ENCODE peak calls at places on chromosomes 5 and 9, in four cellular contexts. One of them, this sample, is unnamed.

GRCh38 chr5:118863345-118863744 is 125.0 kb downstream of the DTWD2 start:
- DNase-seq in H1: no peak
- DNase-seq in HepG2: no peak
- DNase-seq in GM12878: no peak
- DNase-seq in this sample: no peak

GRCh38 chr9:68775003-68775730 is 70.1 kb downstream of the PIP5K1B start:
- DNase-seq in H1: no peak
- DNase-seq in HepG2: no peak
- DNase-seq in GM12878: no peak
- DNase-seq in this sample: no peak

GRCh38 chr5:107270561-107270960 is 400.2 kb downstream of the EFNA5 start:
- DNase-seq in H1: no peak
- DNase-seq in HepG2: no peak
- DNase-seq in GM12878: no peak
- DNase-seq in this sample: no peak

GRCh38 chr5:141778211-141778610 is 96.2 kb upstream of the ARAP3 start:
- DNase-seq in H1: no peak
- DNase-seq in HepG2: no peak
- DNase-seq in GM12878: no peak
- DNase-seq in this sample: no peak

GRCh38 chr5:157108961-157109360 is at the start of gene HAVCR2:
- DNase-seq in H1: no peak
- DNase-seq in HepG2: no peak
- DNase-seq in GM12878: peak; percentile 83
- DNase-seq in this sample: no peak

GRCh38 chr9:134648701-134649525 is 7.3 kb downstream of the COL5A1 start:
- DNase-seq in H1: no peak
- DNase-seq in HepG2: no peak
- DNase-seq in GM12878: no peak
- DNase-seq in this sample: no peak

GRCh38 chr9:98530275-98530674 is 178.5 kb downstream of the GABBR2 start:
- DNase-seq in H1: no peak
- DNase-seq in HepG2: no peak
- DNase-seq in GM12878: no peak
- DNase-seq in this sample: no peak

GRCh38 chr9:6557883-6558282 is 87.6 kb downstream of the GLDC start:
- DNase-seq in H1: no peak
- DNase-seq in HepG2: no peak
- DNase-seq in GM12878: no peak
- DNase-seq in this sample: peak; percentile 62

GRCh38 chr9:110126986-110127864 is 80.7 kb downstream of the C9orf152 start:
- DNase-seq in H1: no peak
- DNase-seq in HepG2: peak; percentile 86
- DNase-seq in GM12878: no peak
- DNase-seq in this sample: peak; percentile 69

GRCh38 chr5:59587489-59588337 is 305.8 kb downstream of the PDE4D start:
- DNase-seq in H1: peak; percentile 73
- DNase-seq in HepG2: no peak
- DNase-seq in GM12878: no peak
- DNase-seq in this sample: peak; percentile 68

GRCh38 chr5:72166070-72166979 is 59.0 kb downstream of the MAP1B start:
- DNase-seq in H1: peak; percentile 54
- DNase-seq in HepG2: no peak
- DNase-seq in GM12878: no peak
- DNase-seq in this sample: peak; percentile 48

DNA sequence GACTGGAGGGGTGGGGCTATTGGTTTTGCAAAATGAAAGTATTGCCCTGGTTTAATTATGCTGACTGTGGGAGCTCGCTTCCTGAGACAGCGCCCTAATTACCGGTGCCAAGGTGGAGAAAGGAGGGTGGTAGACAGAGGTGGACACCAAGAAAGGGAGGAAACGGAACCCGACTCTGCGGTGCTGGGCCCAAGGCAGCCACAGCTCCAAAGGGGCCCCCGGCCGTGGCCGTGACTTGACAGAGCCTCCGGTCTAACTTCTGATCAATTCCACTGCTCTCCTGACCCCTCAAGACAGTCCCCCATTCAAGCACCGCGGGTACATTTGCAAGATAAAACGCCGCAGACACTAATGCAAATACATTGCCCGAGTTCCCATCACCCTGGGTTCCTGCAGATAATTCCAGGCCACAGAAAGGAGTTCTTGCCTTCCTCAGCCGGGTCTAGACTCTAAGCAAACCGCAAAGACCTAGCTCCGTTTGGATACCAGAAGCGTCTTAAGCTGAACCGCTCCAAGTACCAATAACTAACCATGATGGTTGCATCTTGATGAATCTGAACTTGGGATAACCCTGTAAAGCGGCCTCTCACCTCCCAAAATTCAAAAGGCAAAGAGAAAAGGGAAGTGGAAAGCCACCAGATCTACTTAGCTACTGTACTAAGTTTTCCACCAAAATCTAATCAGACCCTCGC is 211.0 kb downstream of the MEF2C start:
- DNase-seq in H1: peak; percentile 72
- DNase-seq in HepG2: no peak
- DNase-seq in GM12878: no peak
- DNase-seq in this sample: peak; percentile 71
- TF ChIP-seq SUZ12 in H1: peak; percentile 7
- TF ChIP-seq SUZ12 in HepG2: no peak
- TF ChIP-seq SUZ12 in GM12878: no peak
- TF ChIP-seq SUZ12 in this sample: no peak

GRCh38 chr5:151661968-151662732 is 24.6 kb downstream of the SPARC start:
- DNase-seq in H1: no peak
- DNase-seq in HepG2: no peak
- DNase-seq in GM12878: peak; percentile 82
- DNase-seq in this sample: no peak
- H3K9ac ChIP-seq in H1: no peak overlapping the region
- H3K9ac ChIP-seq in HepG2: no peak overlapping the region
- H3K9ac ChIP-seq in GM12878: peak overlapping the region; percentile 76
- H3K9ac ChIP-seq in this sample: no peak overlapping the region

GRCh38 chr9:137913771-137914767 is 36.5 kb downstream of the CACNA1B start:
- DNase-seq in H1: no peak
- DNase-seq in HepG2: no peak
- DNase-seq in GM12878: no peak
- DNase-seq in this sample: no peak

GRCh38 chr9:137917795-137918194 is 40.2 kb downstream of the CACNA1B start:
- DNase-seq in H1: no peak
- DNase-seq in HepG2: no peak
- DNase-seq in GM12878: no peak
- DNase-seq in this sample: no peak

GRCh38 chr9:137918331-137919094 is 40.9 kb downstream of the CACNA1B start:
- DNase-seq in H1: no peak
- DNase-seq in HepG2: no peak
- DNase-seq in GM12878: no peak
- DNase-seq in this sample: no peak

GRCh38 chr9:137917116-137917515 is 39.5 kb downstream of the CACNA1B start:
- DNase-seq in H1: no peak
- DNase-seq in HepG2: no peak
- DNase-seq in GM12878: no peak
- DNase-seq in this sample: no peak

GRCh38 chr9:137916540-137916939 is 39.0 kb downstream of the CACNA1B start:
- DNase-seq in H1: no peak
- DNase-seq in HepG2: no peak
- DNase-seq in GM12878: no peak
- DNase-seq in this sample: no peak
- H3K9me3 ChIP-seq in H1: peaks cover 30% of the 10 kb centered on the region
- H3K9me3 ChIP-seq in HepG2: no peaks in the 10 kb centered on the region
- H3K9me3 ChIP-seq in GM12878: no peaks in the 10 kb centered on the region
- H3K9me3 ChIP-seq in this sample: no peaks in the 10 kb centered on the region

GRCh38 chr9:83960991-83961390 is 19.0 kb downstream of the HNRNPK start:
- DNase-seq in H1: no peak
- DNase-seq in HepG2: no peak
- DNase-seq in GM12878: no peak
- DNase-seq in this sample: no peak

GRCh38 chr9:83957029-83957513 is 22.9 kb downstream of the HNRNPK start:
- DNase-seq in H1: no peak
- DNase-seq in HepG2: no peak
- DNase-seq in GM12878: no peak
- DNase-seq in this sample: no peak

GRCh38 chr9:83956288-83957028 is 23.6 kb downstream of the HNRNPK start:
- DNase-seq in H1: no peak
- DNase-seq in HepG2: peak; percentile 85
- DNase-seq in GM12878: no peak
- DNase-seq in this sample: no peak

GRCh38 chr9:83962165-83962564 is 17.9 kb downstream of the HNRNPK start:
- DNase-seq in H1: no peak
- DNase-seq in HepG2: no peak
- DNase-seq in GM12878: no peak
- DNase-seq in this sample: no peak

GRCh38 chr9:83959061-83959460 is 21.0 kb downstream of the HNRNPK start:
- DNase-seq in H1: no peak
- DNase-seq in HepG2: peak; percentile 69
- DNase-seq in GM12878: no peak
- DNase-seq in this sample: no peak
- TF ChIP-seq SUZ12 in H1: no peak
- TF ChIP-seq SUZ12 in HepG2: no peak
- TF ChIP-seq SUZ12 in GM12878: no peak
- TF ChIP-seq SUZ12 in this sample: no peak

GRCh38 chr5:88826959-88827585 is 55.9 kb downstream of the MEF2C start:
- DNase-seq in H1: no peak
- DNase-seq in HepG2: no peak
- DNase-seq in GM12878: peak; percentile 98
- DNase-seq in this sample: no peak
- H3K9ac ChIP-seq in H1: no peak overlapping the region
- H3K9ac ChIP-seq in HepG2: no peak overlapping the region
- H3K9ac ChIP-seq in GM12878: peak overlapping the region; percentile 60
- H3K9ac ChIP-seq in this sample: no peak overlapping the region

This sample was measured in NT2/D1.